ENCODE peak calls at places on chromosomes 4 and X, in six cellular contexts. X is endodermal cell, Z is astrocyte of the spinal cord, W is AG10803, N is H9, G is pancreas. L is an unnamed sample.

GRCh38 chrX:74325130-74326059 is 21.4 kb downstream of the ZCCHC13 start:
- DNase-seq in N (peak; percentile 94), X (peak; percentile 90), Z (no peak), W (no peak), G (no peak), L (no peak)

GRCh38 chrX:100358766-100359165 is 51.3 kb downstream of the PCDH19 start:
- DNase-seq in Z (no peak), W (no peak), G (no peak), N (no peak), X (no peak), L (no peak)

GRCh38 chr4:168095776-168096443 is 3.6 kb downstream of the ANXA10 start:
- DNase-seq in X (no peak), N (no peak), Z (peak; percentile 16), G (no peak), W (no peak), L (no peak)

GRCh38 chr4:109164011-109164410 is 138.4 kb downstream of the COL25A1 start:
- DNase-seq in X (no peak), N (no peak), G (no peak), Z (no peak), W (peak; percentile 49), L (no peak)

GRCh38 chr4:32985256-32985655 is 2265.1 kb downstream of the PCDH7 start:
- DNase-seq in Z (peak; percentile 62), G (no peak), N (no peak), X (no peak), W (peak; percentile 11), L (no peak)

GRCh38 chr4:152578670-152579069 is 42.8 kb upstream of the FBXW7 start:
- DNase-seq in X (no peak), G (no peak), W (no peak), Z (no peak), N (no peak), L (no peak)

GRCh38 chr4:22420291-22420690 is 95.6 kb downstream of the ADGRA3 start:
- DNase-seq in G (no peak), X (no peak), Z (no peak), W (no peak), N (no peak), L (no peak)

GRCh38 chrX:15418041-15418706 is 34.0 kb upstream of the VEGFD start:
- DNase-seq in G (no peak), Z (no peak), W (peak; percentile 84), X (no peak), N (no peak), L (no peak)

GRCh38 chr4:176641237-176641636 is 151.5 kb downstream of the VEGFC start:
- DNase-seq in N (no peak), Z (no peak), W (no peak), X (no peak), G (no peak), L (no peak)

GRCh38 chrX:39728025-39728424 is 369.7 kb downstream of the BCOR start:
- DNase-seq in X (no peak), Z (no peak), W (peak; percentile 36), N (no peak), G (no peak), L (no peak)

GRCh38 chrX:48957477-48957826 is at the start of gene OTUD5:
- DNase-seq in N (no peak), W (no peak), Z (no peak), G (peak; percentile 65), X (no peak), L (no peak)

GRCh38 chr4:41375561-41375960 is 118.8 kb downstream of the UCHL1 start:
- DNase-seq in G (no peak), Z (no peak), X (no peak), W (no peak), N (no peak), L (no peak)

GRCh38 chr4:159503243-159503642 is 400.4 kb downstream of the RAPGEF2 start:
- DNase-seq in G (no peak), Z (no peak), N (peak; percentile 36), W (no peak), X (peak; percentile 52), L (no peak)

GRCh38 chr4:100895572-100896197 is 377.9 kb upstream of the EMCN start:
- DNase-seq in G (no peak), N (no peak), X (no peak), Z (no peak), W (peak; percentile 3), L (no peak)

GRCh38 chrX:13428055-13428786 is 108.4 kb upstream of the ATXN3L start:
- DNase-seq in W (peak; percentile 75), Z (peak; percentile 70), X (peak; percentile 61), G (no peak), N (peak; percentile 53), L (no peak)

GRCh38 chrX:81489987-81490386 is 288.1 kb downstream of the SH3BGRL start:
- DNase-seq in W (no peak), Z (no peak), X (no peak), N (no peak), G (no peak), L (no peak)

GRCh38 chr4:66887061-66887460 is 658.2 kb downstream of the CENPC start:
- DNase-seq in N (no peak), W (no peak), Z (no peak), X (no peak), G (no peak), L (no peak)

GRCh38 chr4:1192091-1192492 is 19.7 kb upstream of the SPON2 start:
- DNase-seq in Z (peak; percentile 96), N (no peak), G (peak; percentile 91), X (no peak), W (peak; percentile 96), L (peak; percentile 94)

GRCh38 chrX:109472939-109473713 is 8.8 kb downstream of the GUCY2F start:
- DNase-seq in Z (peak; percentile 77), G (no peak), W (peak; percentile 5), X (peak; percentile 89), N (peak; percentile 83), L (no peak)

GRCh38 chrX:7334253-7334935 is 186.4 kb upstream of the PUDP start:
- DNase-seq in X (no peak), N (no peak), W (peak; percentile 88), G (no peak), Z (peak; percentile 77), L (no peak)

GRCh38 chr4:47104986-47105385 is 73.6 kb downstream of the GABRB1 start:
- DNase-seq in G (no peak), Z (no peak), W (no peak), X (no peak), N (no peak), L (no peak)

GRCh38 chr4:146308951-146309350 is 94.6 kb downstream of the REELD1 start:
- DNase-seq in N (no peak), X (no peak), W (peak; percentile 56), G (no peak), Z (peak; percentile 18), L (no peak)

GRCh38 chr4:20299515-20299914 is 47.8 kb downstream of the SLIT2 start:
- DNase-seq in W (peak; percentile 41), G (no peak), X (no peak), Z (peak; percentile 52), N (no peak), L (no peak)

GRCh38 chrX:20965270-20966044 is 408.8 kb upstream of the CNKSR2 start:
- DNase-seq in Z (no peak), N (no peak), X (no peak), W (peak; percentile 27), G (no peak), L (no peak)

GRCh38 chr4:14667624-14668295 is 334.5 kb upstream of the CPEB2 start:
- DNase-seq in X (no peak), Z (peak; percentile 87), N (no peak), W (no peak), G (no peak), L (no peak)

GRCh38 chr4:7396186-7396585 is 38.5 kb downstream of the PSAPL1 start:
- DNase-seq in X (no peak), Z (no peak), W (no peak), N (peak; percentile 12), G (peak; percentile 4), L (no peak)

GRCh38 chrX:71537743-71538142 is 4.8 kb downstream of the OGT start:
- DNase-seq in G (no peak), Z (no peak), X (no peak), W (no peak), N (no peak), L (no peak)

GRCh38 chr4:25320374-25321172 is 8.0 kb downstream of the ZCCHC4 start:
- DNase-seq in Z (peak; percentile 88), W (peak; percentile 67), X (no peak), N (no peak), G (no peak), L (no peak)

GRCh38 chr4:71380721-71381120 is 41.9 kb downstream of the SLC4A4 start:
- DNase-seq in N (no peak), Z (peak; percentile 52), X (no peak), G (no peak), W (peak; percentile 65), L (no peak)

GRCh38 chr4:84050014-84050413 is 449.1 kb downstream of the NKX6-1 start:
- DNase-seq in X (peak; percentile 80), W (no peak), N (peak; percentile 63), Z (no peak), G (no peak), L (no peak)
- TF ChIP-seq CTCF in X (peak; percentile 29), W (no peak), N (no peak), Z (no peak), G (no peak), L (no peak)

GRCh38 chrX:51804741-51805140 is 61.5 kb downstream of the GSPT2 start:
- DNase-seq in G (no peak), N (no peak), X (no peak), Z (no peak), W (no peak), L (no peak)
- TF ChIP-seq CTCF in G (no peak), N (peak; percentile 54), X (peak; percentile 60), Z (no peak), W (no peak), L (no peak)

GRCh38 chr4:106263594-106264330 is 52.2 kb downstream of the TBCK start:
- DNase-seq in Z (no peak), X (no peak), W (no peak), G (no peak), N (no peak), L (no peak)

GRCh38 chr4:106261980-106262379 is 54.0 kb downstream of the TBCK start:
- DNase-seq in Z (no peak), N (no peak), X (no peak), W (no peak), G (no peak), L (no peak)

GRCh38 chr4:106264331-106264728 is 51.7 kb downstream of the TBCK start:
- DNase-seq in Z (no peak), N (no peak), W (no peak), G (no peak), X (no peak), L (no peak)

GRCh38 chr4:106268731-106269272 is 47.2 kb downstream of the TBCK start:
- DNase-seq in N (no peak), X (no peak), Z (no peak), W (peak; percentile 69), G (no peak), L (no peak)

GRCh38 chr4:106266201-106266600 is 49.8 kb downstream of the TBCK start:
- DNase-seq in G (no peak), N (no peak), W (peak; percentile 81), Z (peak; percentile 72), X (no peak), L (no peak)
- TF ChIP-seq CTCF in G (no peak), N (peak; percentile 65), W (peak; percentile 92), Z (peak; percentile 67), X (peak; percentile 75), L (peak; percentile 89)

DNA sequence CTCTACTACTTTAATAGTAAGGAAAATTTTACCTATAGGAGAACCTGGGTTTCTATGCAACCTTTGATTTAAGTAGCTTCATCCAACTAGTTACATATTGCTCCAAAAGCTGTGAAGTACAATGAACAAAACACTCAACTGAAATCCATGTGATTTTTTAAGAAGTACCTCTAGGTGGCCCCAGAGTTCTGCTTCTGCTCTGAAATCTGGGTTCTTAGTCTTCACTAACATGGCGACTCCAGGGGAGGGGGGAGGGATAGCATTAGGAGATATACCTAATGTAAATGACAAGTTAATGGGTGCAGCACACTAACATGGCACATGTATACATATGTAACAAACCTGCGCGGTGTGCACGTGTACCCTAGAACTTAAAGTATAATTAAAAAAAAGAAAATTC is 73.4 kb upstream of the MAGEB2 start:
- DNase-seq in W (peak; percentile 14), G (no peak), N (no peak), Z (peak; percentile 32), X (peak; percentile 60), L (no peak)
- TF ChIP-seq CTCF in W (peak; percentile 30), G (no peak), N (peak; percentile 72), Z (peak; percentile 30), X (peak; percentile 81), L (peak; percentile 70)

L was measured in chondrocyte.